ENCODE peak calls at places on chromosomes 13 and 19, in four cellular contexts. G is gastrocnemius medialis, Y is thoracic aorta, S is cardiac fibroblast. W is an unnamed sample.

GRCh38 chr19:45340899-45341453 is 426 bp downstream of the KLC3 start:
- DNase-seq in G (no peak), Y (no peak), S (peak), W (no peak)

GRCh38 chr13:90717451-90717936 is 630.0 kb upstream of the MIR17HG start:
- DNase-seq in G (no peak), Y (no peak), S (peak), W (peak)

GRCh38 chr13:33078268-33078667 is 62.0 kb downstream of the KL start:
- DNase-seq in G (peak), Y (no peak), S (no peak), W (no peak)

GRCh38 chr13:66532146-66532545 is 698.0 kb downstream of the PCDH9 start:
- DNase-seq in G (no peak), S (peak), Y (no peak), W (peak)

GRCh38 chr19:43936219-43936618 is 1.1 kb upstream of the ZNF45 start:
- DNase-seq in Y (no peak), S (no peak), G (no peak), W (no peak)

GRCh38 chr19:8017808-8018207 is 12.4 kb upstream of the ELAVL1 start:
- DNase-seq in Y (no peak), G (no peak), S (no peak), W (no peak)

GRCh38 chr19:46730595-46730994 is 13.7 kb upstream of the PRKD2 start:
- DNase-seq in G (no peak), Y (no peak), S (no peak), W (no peak)

GRCh38 chr19:13978306-13978705 is 26.0 kb downstream of the DCAF15 start:
- DNase-seq in S (no peak), Y (peak), G (peak), W (peak)

GRCh38 chr19:23762548-23762883 is 3.8 kb upstream of the ZNF681 start:
- DNase-seq in G (no peak), Y (peak), S (no peak), W (no peak)

GRCh38 chr19:23762884-23763711 is 4.4 kb upstream of the ZNF681 start:
- DNase-seq in S (peak), Y (no peak), G (peak), W (peak)

DNA sequence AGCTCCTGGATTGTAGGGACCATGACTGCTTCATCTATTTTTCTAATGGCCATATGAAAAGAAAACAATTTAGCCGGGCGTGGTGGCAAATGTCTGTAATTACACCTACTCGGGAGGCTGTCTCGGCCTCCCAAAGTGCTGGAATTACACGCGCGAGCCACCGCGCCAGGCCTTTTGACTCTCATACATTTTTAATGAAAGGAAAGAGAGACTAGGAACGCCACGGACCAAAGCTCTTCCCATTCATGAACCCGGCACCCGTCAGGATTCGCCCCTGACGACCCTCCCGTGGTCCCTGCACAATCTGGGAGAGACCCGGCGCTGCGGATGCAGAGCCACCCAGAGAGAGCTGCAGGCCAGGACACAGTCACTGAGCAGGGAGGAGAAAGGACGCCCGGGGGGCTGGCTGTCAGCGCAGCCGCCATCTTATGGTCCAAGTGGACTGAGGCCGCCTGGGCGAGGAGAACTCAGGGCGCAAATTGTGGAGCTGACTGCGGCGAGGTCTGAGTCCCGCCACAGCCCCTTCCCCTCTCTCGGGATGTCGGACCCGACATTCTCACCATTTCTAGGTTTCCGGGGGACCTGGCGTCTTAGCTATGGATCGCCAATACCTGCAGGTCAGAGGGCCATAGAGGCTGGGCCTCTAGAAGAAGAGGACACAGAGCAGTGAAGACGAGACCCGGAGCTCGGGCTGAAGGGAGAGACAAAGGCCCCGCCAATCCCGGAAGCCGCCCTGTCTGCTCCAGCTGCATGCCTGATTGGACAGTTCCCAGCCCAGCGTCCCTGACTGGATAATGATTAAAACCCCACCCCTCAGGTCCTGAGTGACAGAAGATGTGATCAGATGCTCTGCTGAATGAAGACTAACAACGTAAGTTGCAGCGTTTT is at the start of gene ZNF681:
- DNase-seq in Y (peak), G (peak), S (peak), W (peak)
- TF ChIP-seq CTCF in Y (peak), G (no peak), S (peak), W (peak)

GRCh38 chr19:18321729-18322091 is 1.2 kb downstream of the LSM4 start:
- DNase-seq in S (peak), Y (no peak), G (no peak), W (peak)
- H3K4me3 ChIP-seq in S (no peak), Y (peak), G (peak), W (peak)

GRCh38 chr13:78326608-78327007 is 276.7 kb downstream of the POU4F1 start:
- DNase-seq in G (no peak), S (peak), Y (no peak), W (no peak)

GRCh38 chr13:78323040-78323439 is 280.3 kb downstream of the POU4F1 start:
- DNase-seq in G (no peak), S (no peak), Y (no peak), W (no peak)

GRCh38 chr13:78323848-78324247 is 279.5 kb downstream of the POU4F1 start:
- DNase-seq in Y (no peak), G (no peak), S (peak), W (no peak)

GRCh38 chr13:78325585-78325984 is 277.8 kb downstream of the POU4F1 start:
- DNase-seq in S (no peak), Y (no peak), G (no peak), W (no peak)
- TF ChIP-seq CTCF in S (no peak), Y (no peak), G (no peak), W (no peak)

GRCh38 chr13:77749481-77749880 is 52.0 kb downstream of the SLAIN1 start:
- DNase-seq in G (no peak), S (peak), Y (no peak), W (no peak)

GRCh38 chr13:77751513-77752456 is 54.3 kb downstream of the SLAIN1 start:
- DNase-seq in S (peak), G (no peak), Y (no peak), W (peak)

GRCh38 chr13:77752512-77753069 is 55.1 kb downstream of the SLAIN1 start:
- DNase-seq in S (no peak), G (no peak), Y (no peak), W (no peak)
- H3K4me3 ChIP-seq in S (no peak), G (no peak), Y (no peak), W (no peak)

GRCh38 chr19:36378625-36379509 is at the start of gene ZFP14:
- DNase-seq in G (peak), Y (peak), S (peak), W (peak)
- TF ChIP-seq CTCF in G (no peak), Y (peak), S (peak), W (peak)

GRCh38 chr19:12187625-12188024 is 24.7 kb downstream of the ZNF136 start:
- DNase-seq in Y (no peak), S (peak), G (no peak), W (no peak)
- H3K4me3 ChIP-seq in Y (peak), S (no peak), G (no peak), W (no peak)

DNA sequence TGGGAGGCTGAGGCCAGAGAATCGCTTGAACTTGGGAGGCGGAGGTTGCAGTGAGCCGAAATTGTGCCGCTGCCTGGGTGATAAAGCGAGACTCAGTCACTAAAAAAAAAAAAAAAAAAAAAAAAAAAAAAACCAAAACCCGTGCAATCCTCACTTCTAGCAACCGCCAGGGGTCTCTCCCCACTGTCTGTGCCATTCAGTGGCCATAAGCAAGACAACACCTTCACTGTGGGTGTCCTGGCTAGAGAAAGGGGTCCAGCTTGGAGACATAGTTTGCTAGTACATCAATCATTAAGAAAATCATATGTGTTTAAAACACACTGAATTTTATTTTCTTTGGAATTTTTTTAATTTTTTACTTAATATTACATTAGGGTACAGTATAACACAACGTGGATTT is 68.2 kb downstream of the RASL11A start:
- DNase-seq in G (no peak), S (no peak), Y (no peak), W (no peak)
- TF ChIP-seq CTCF in G (no peak), S (peak), Y (no peak), W (peak)

GRCh38 chr13:97142452-97142851 is 79.7 kb upstream of the MBNL2 start:
- DNase-seq in S (peak), G (peak), Y (no peak), W (peak)
- H3K4me3 ChIP-seq in S (peak), G (peak), Y (no peak), W (peak)

W was measured in fibroblast of villous mesenchyme.